ENCODE peak calls at places on chromosomes 7 and 10, in four cellular contexts. H, D, Z and P are unnamed samples.

GRCh38 chr7:84948632-84949031 is 238.2 kb downstream of the SEMA3D start:
- DNase-seq in H (no peak), D (no peak), Z (no peak), P (no peak)

GRCh38 chr10:21517134-21517982 is 8.1 kb downstream of the SKIDA1 start:
- DNase-seq in H (no peak), D (no peak), Z (no peak), P (peak; percentile 27)

GRCh38 chr10:15152556-15152955 is 15.9 kb downstream of the NMT2 start:
- DNase-seq in H (no peak), D (no peak), Z (no peak), P (no peak)

GRCh38 chr10:95792874-95793285 is 36.9 kb downstream of the ENTPD1 start:
- DNase-seq in H (no peak), D (peak; percentile 18), Z (no peak), P (no peak)

GRCh38 chr10:44217274-44217820 is 167.6 kb downstream of the CXCL12 start:
- DNase-seq in H (no peak), D (no peak), Z (no peak), P (no peak)

GRCh38 chr10:104317195-104318095 is 20.8 kb downstream of the ITPRIP start:
- DNase-seq in H (no peak), D (no peak), Z (no peak), P (no peak)

GRCh38 chr7:104150470-104150869 is 57.3 kb downstream of the ORC5 start:
- DNase-seq in H (no peak), D (no peak), Z (no peak), P (no peak)

GRCh38 chr10:9230625-9231024 is 1176.1 kb downstream of the GATA3 start:
- DNase-seq in H (no peak), D (no peak), Z (no peak), P (no peak)

GRCh38 chr10:114694735-114695134 is 36.7 kb upstream of the ABLIM1 start:
- DNase-seq in H (peak; percentile 38), D (no peak), Z (no peak), P (peak; percentile 17)

GRCh38 chr7:90629306-90629918 is 33.3 kb downstream of the CDK14 start:
- DNase-seq in H (peak; percentile 51), D (peak; percentile 26), Z (no peak), P (no peak)

GRCh38 chr7:119175916-119176627 is 951.6 kb downstream of the ANKRD7 start:
- DNase-seq in H (peak; percentile 84), D (peak; percentile 1), Z (peak; percentile 82), P (no peak)

GRCh38 chr7:51700593-51701215 is 384.1 kb upstream of the COBL start:
- DNase-seq in H (no peak), D (no peak), Z (no peak), P (no peak)

GRCh38 chr10:62690703-62691102 is 113.8 kb upstream of the ADO start:
- DNase-seq in H (no peak), D (no peak), Z (peak; percentile 29), P (no peak)

GRCh38 chr10:81838950-81839349 is 36.0 kb upstream of the NRG3 start:
- DNase-seq in H (peak; percentile 15), D (no peak), Z (no peak), P (no peak)

GRCh38 chr10:103476046-103476768 is 2.8 kb downstream of the CALHM3 start:
- DNase-seq in H (no peak), D (no peak), Z (peak; percentile 63), P (no peak)

GRCh38 chr7:15376601-15377000 is 185.2 kb downstream of the AGMO start:
- DNase-seq in H (no peak), D (no peak), Z (no peak), P (no peak)

GRCh38 chr10:57202356-57202755 is 841.3 kb upstream of the ZWINT start:
- DNase-seq in H (no peak), D (no peak), Z (no peak), P (no peak)

GRCh38 chr7:133313575-133313974 is 60.7 kb downstream of the EXOC4 start:
- DNase-seq in H (no peak), D (no peak), Z (no peak), P (no peak)

GRCh38 chr10:103470755-103471653 is 8.0 kb downstream of the CALHM3 start:
- DNase-seq in H (no peak), D (no peak), Z (no peak), P (peak; percentile 40)

GRCh38 chr7:142890838-142891485 is 5.4 kb upstream of the TRPV6 start:
- DNase-seq in H (no peak), D (no peak), Z (no peak), P (no peak)

GRCh38 chr7:81715984-81716588 is 53.8 kb downstream of the HGF start:
- DNase-seq in H (peak; percentile 11), D (no peak), Z (no peak), P (no peak)

GRCh38 chr7:65264258-65264657 is 109.4 kb upstream of the ZNF92 start:
- DNase-seq in H (no peak), D (no peak), Z (no peak), P (no peak)

GRCh38 chr7:136870799-136871487 is 2.5 kb downstream of the CHRM2 start:
- DNase-seq in H (peak; percentile 23), D (no peak), Z (no peak), P (no peak)

GRCh38 chr7:43430412-43430811 is 152.5 kb upstream of the STK17A start:
- DNase-seq in H (no peak), D (no peak), Z (no peak), P (no peak)

GRCh38 chr10:102651455-102652169 is 7.3 kb downstream of the TRIM8 start:
- DNase-seq in H (no peak), D (no peak), Z (no peak), P (no peak)

GRCh38 chr10:58898854-58899573 is 277.4 kb upstream of the PHYHIPL start:
- DNase-seq in H (no peak), D (no peak), Z (no peak), P (no peak)

GRCh38 chr10:69820817-69821216 is 19.1 kb downstream of the COL13A1 start:
- DNase-seq in H (no peak), D (no peak), Z (no peak), P (no peak)

GRCh38 chr10:115417585-115418265 is 324.6 kb downstream of the ATRNL1 start:
- DNase-seq in H (peak; percentile 9), D (peak; percentile 6), Z (peak; percentile 27), P (no peak)

GRCh38 chr10:30587522-30588031 is 42.0 kb downstream of the LYZL2 start:
- DNase-seq in H (no peak), D (no peak), Z (no peak), P (no peak)

GRCh38 chr7:146654048-146654447 is 537.4 kb downstream of the CNTNAP2 start:
- DNase-seq in H (no peak), D (no peak), Z (no peak), P (no peak)

GRCh38 chr10:7563368-7563767 is 103.4 kb downstream of the ITIH5 start:
- DNase-seq in H (no peak), D (peak; percentile 20), Z (no peak), P (no peak)

GRCh38 chr7:83677180-83677866 is 28.4 kb upstream of the SEMA3E start:
- DNase-seq in H (no peak), D (peak; percentile 77), Z (no peak), P (no peak)

GRCh38 chr7:46155367-46155766 is 234.3 kb upstream of the IGFBP3 start:
- DNase-seq in H (no peak), D (no peak), Z (no peak), P (no peak)

GRCh38 chr10:66586073-66586472 is 339.8 kb upstream of the LRRTM3 start:
- DNase-seq in H (no peak), D (no peak), Z (no peak), P (no peak)

GRCh38 chr7:116805100-116805544 is 57.3 kb upstream of the CAPZA2 start:
- DNase-seq in H (no peak), D (peak; percentile 26), Z (no peak), P (no peak)

GRCh38 chr7:150374472-150374871 is 4.7 kb upstream of the ZNF775 start:
- DNase-seq in H (no peak), D (no peak), Z (no peak), P (no peak)

GRCh38 chr7:17898111-17898510 is 42.2 kb downstream of the SNX13 start:
- DNase-seq in H (no peak), D (no peak), Z (no peak), P (no peak)

GRCh38 chr10:80529604-80530003 is 8.1 kb upstream of the SH2D4B start:
- DNase-seq in H (no peak), D (no peak), Z (no peak), P (no peak)

DNA sequence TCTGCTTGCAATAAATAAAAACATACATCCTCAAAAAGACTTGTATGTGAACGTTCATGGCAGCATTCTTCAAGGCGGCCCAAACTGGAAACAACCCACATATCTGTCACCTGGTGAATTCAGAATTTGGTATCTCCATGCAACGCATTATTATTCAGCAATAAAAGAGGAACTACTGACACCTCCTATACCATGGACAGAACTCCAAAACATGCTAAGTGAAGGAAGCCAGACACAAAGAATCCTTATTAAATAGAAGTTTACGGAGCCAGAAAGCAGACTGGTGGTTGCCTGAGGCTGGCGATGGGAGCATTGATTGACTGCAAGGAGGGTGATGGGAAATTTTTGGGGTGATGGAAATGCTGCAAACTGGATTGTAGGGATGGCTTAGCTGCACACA is 530.8 kb upstream of the DPP6 start:
- DNase-seq in H (no peak), D (no peak), Z (no peak), P (no peak)
- H3K9me3 ChIP-seq in H (no peaks in the 10 kb centered on the region), D (peaks cover 64% of the 10 kb centered on the region), Z (peaks cover 62% of the 10 kb centered on the region), P (no peaks in the 10 kb centered on the region)

DNA sequence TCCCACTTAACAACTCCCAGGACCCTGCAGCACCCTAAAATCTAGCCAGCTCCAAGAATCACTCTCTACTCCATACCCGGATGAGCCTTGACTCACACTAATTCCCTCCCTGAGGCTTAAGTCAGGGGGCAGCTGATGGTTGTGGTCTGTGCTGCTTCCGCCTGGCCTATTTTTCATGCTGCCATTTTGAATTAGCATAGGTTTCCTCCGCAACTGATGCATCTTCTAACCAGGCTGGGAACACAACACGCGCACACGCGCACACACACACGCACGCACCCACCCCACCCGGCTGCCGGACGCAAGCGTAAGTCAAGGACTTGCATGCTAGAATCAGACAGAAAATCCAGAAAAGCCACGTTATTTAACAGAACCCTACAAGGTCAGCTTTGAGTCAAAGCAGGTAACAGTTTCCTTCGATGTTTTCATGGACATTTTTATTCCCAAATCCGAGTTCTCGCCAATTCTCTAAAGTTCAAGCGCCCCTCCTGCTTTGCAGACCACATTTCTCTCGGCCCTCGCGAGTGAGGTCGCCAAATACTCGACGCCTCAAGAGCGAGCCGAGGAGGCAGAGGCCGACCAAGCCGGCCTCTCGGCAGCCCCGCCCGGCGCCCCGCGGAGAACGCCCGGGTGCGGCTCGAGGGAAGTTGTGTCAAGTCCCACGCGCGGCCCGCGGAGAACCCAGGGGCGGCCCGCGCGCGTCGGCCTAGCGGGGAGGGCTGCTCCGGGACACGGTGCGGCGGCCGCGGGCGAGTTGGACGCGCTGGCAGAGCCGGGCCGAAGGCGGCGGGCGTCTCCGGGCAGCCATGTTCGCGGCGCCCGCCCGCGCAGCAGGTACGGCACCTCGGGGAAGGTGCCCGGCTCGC is 977 bp downstream of the SCRN1 start:
- DNase-seq in H (peak; percentile 26), D (no peak), Z (no peak), P (no peak)
- H3K9me3 ChIP-seq in H (peaks cover 7% of the 10 kb centered on the region), D (peaks cover 3% of the 10 kb centered on the region), Z (peaks cover 3% of the 10 kb centered on the region), P (peaks cover 5% of the 10 kb centered on the region)

GRCh38 chr7:157597562-157597961 is 260.8 kb downstream of the DNAJB6 start:
- DNase-seq in H (no peak), D (no peak), Z (no peak), P (no peak)
- H3K9me3 ChIP-seq in H (no peaks in the 10 kb centered on the region), D (peaks cover 80% of the 10 kb centered on the region), Z (peaks cover 6% of the 10 kb centered on the region), P (no peaks in the 10 kb centered on the region)

GRCh38 chr7:77655361-77655760 is 40.9 kb upstream of the RSBN1L start:
- DNase-seq in H (no peak), D (no peak), Z (no peak), P (no peak)
- H3K9me3 ChIP-seq in H (no peaks in the 10 kb centered on the region), D (no peaks in the 10 kb centered on the region), Z (no peaks in the 10 kb centered on the region), P (no peaks in the 10 kb centered on the region)

GRCh38 chr7:63876707-63877322 is 121.8 kb upstream of the ZNF722 start:
- DNase-seq in H (no peak), D (no peak), Z (no peak), P (no peak)
- H3K9me3 ChIP-seq in H (peaks cover 34% of the 10 kb centered on the region), D (peaks cover 25% of the 10 kb centered on the region), Z (peaks cover 62% of the 10 kb centered on the region), P (peaks cover 12% of the 10 kb centered on the region)

GRCh38 chr7:120742370-120742769 is 115.6 kb downstream of the TSPAN12 start:
- DNase-seq in H (peak; percentile 36), D (no peak), Z (no peak), P (no peak)
- H3K9me3 ChIP-seq in H (no peaks in the 10 kb centered on the region), D (no peaks in the 10 kb centered on the region), Z (no peaks in the 10 kb centered on the region), P (no peaks in the 10 kb centered on the region)